ENCODE peak calls at places on chromosomes 7 and 10, in six cellular contexts. A is coronary artery, M is PC-3, B is pancreas, E is AG04450, Y is suprapubic skin. T is an unnamed sample.

GRCh38 chr7:26293569-26294308 is 2.1 kb downstream of the SNX10 start:
- DNase-seq in Y (no peak), A (no peak), B (no peak), M (no peak), E (no peak), T (no peak)

GRCh38 chr7:155997431-155998327 is 185.4 kb upstream of the SHH start:
- DNase-seq in A (peak), Y (no peak), M (no peak), E (no peak), B (no peak), T (no peak)

GRCh38 chr7:126937196-126937595 is 315.5 kb downstream of the GRM8 start:
- DNase-seq in A (no peak), M (peak), E (no peak), B (no peak), Y (no peak), T (no peak)

GRCh38 chr7:55409474-55410225 is 44.5 kb downstream of the LANCL2 start:
- DNase-seq in A (no peak), Y (no peak), E (no peak), B (no peak), M (peak), T (no peak)

GRCh38 chr7:115868369-115868768 is 162.2 kb downstream of the TFEC start:
- DNase-seq in E (no peak), A (no peak), M (no peak), B (no peak), Y (no peak), T (no peak)

GRCh38 chr10:73773152-73773879 is 8.5 kb upstream of the CHCHD1 start:
- DNase-seq in B (no peak), M (no peak), Y (no peak), A (no peak), E (no peak), T (no peak)

GRCh38 chr10:88330174-88330573 is 252.9 kb downstream of the RNLS start:
- DNase-seq in M (no peak), Y (no peak), E (no peak), B (no peak), A (no peak), T (no peak)

GRCh38 chr7:138752568-138753518 is 45.0 kb upstream of the TMEM213 start:
- DNase-seq in Y (peak), B (no peak), A (no peak), M (peak), E (no peak), T (peak)

GRCh38 chr7:35982600-35982999 is 170.5 kb upstream of the EEPD1 start:
- DNase-seq in E (no peak), A (no peak), Y (no peak), M (no peak), B (no peak), T (no peak)

GRCh38 chr7:15057272-15057671 is 154.7 kb upstream of the DGKB start:
- DNase-seq in Y (no peak), M (no peak), A (no peak), E (no peak), B (no peak), T (no peak)

GRCh38 chr10:88848499-88848898 is 3.1 kb downstream of the ANKRD22 start:
- DNase-seq in M (peak), A (no peak), Y (no peak), E (no peak), B (no peak), T (no peak)

GRCh38 chr7:50206521-50207250 is 97.8 kb upstream of the IKZF1 start:
- DNase-seq in E (no peak), M (no peak), A (peak), B (no peak), Y (no peak), T (peak)

DNA sequence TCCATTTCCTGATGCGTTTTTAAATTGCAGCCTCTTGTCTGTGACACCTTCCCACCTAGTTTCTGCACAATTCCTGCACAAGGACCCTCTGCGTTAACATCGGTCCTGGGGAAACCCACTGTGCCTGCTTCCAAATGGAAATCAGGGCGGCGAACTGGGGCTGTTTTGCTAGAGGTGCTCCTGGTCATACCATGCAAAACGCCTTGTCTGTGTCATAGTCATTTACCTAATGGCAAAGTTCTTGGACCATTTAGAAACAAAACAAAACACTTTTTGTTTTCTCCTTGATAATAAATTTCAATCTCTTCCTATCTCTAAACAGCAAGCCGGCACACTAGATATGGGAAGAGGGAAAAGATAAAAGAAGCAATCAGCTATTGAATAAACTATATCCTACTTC is 206.9 kb upstream of the KLF14 start:
- DNase-seq in E (no peak), M (peak), A (no peak), Y (no peak), B (no peak), T (no peak)
- H3K4me3 ChIP-seq in E (peak), M (peak), A (peak), Y (peak), B (peak), T (peak)

GRCh38 chr7:134703241-134703594 is 56.6 kb downstream of the BPGM start:
- DNase-seq in E (no peak), M (no peak), B (no peak), A (no peak), Y (no peak), T (no peak)
- H3K27ac ChIP-seq in E (no peak), M (no peak), B (no peak), A (peak), Y (peak), T (peak)

GRCh38 chr10:95756796-95757657 is 1.1 kb downstream of the ENTPD1 start:
- DNase-seq in E (no peak), Y (no peak), A (no peak), B (no peak), M (no peak), T (no peak)
- H3K4me3 ChIP-seq in E (no peak), Y (peak), A (peak), B (peak), M (no peak), T (peak)

GRCh38 chr7:30926323-30926722 is 14.7 kb downstream of the AQP1 start:
- DNase-seq in A (no peak), B (no peak), Y (no peak), E (no peak), M (no peak), T (no peak)

GRCh38 chr7:30923774-30924413 is 12.2 kb downstream of the AQP1 start:
- DNase-seq in M (no peak), B (no peak), A (peak), Y (peak), E (no peak), T (peak)

GRCh38 chr7:30925913-30926312 is 14.3 kb downstream of the AQP1 start:
- DNase-seq in Y (no peak), A (no peak), M (no peak), B (no peak), E (no peak), T (no peak)

GRCh38 chr7:30924624-30925023 is 13.0 kb downstream of the AQP1 start:
- DNase-seq in Y (no peak), M (no peak), B (no peak), A (no peak), E (no peak), T (peak)

DNA sequence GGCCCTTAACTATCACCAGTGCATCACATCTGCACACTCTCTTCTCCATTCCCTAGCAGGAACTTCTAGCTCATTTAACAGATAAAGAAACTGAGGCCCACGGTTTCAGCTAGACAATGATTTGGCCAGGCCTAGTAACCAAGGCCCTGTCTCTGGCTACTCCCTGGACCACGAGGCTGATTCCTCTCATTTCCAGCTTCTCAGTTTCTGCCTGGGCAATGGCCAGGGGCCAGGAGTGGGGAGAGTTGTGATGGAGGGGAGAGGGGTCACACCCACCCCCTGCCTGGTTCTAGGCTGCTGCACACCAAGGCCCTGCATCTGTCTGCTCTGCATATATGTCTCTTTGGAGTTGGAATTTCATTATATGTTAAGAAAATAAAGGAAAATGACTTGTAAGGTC is 13.5 kb downstream of the AQP1 start:
- DNase-seq in A (peak), E (no peak), M (no peak), Y (no peak), B (no peak), T (no peak)
- H3K27ac ChIP-seq in A (no peak), E (no peak), M (no peak), Y (no peak), B (no peak), T (no peak)

GRCh38 chr10:72257051-72257892 is 16.5 kb upstream of the DDIT4 start:
- DNase-seq in B (no peak), E (no peak), A (no peak), Y (no peak), M (no peak), T (peak)
- H3K4me3 ChIP-seq in B (no peak), E (no peak), A (no peak), Y (no peak), M (no peak), T (no peak)

GRCh38 chr10:132460691-132461090 is 63.7 kb downstream of the PWWP2B start:
- DNase-seq in B (no peak), E (no peak), M (no peak), Y (no peak), A (no peak), T (no peak)

GRCh38 chr10:132461103-132461682 is 64.2 kb downstream of the PWWP2B start:
- DNase-seq in Y (no peak), A (no peak), E (no peak), B (no peak), M (no peak), T (no peak)

GRCh38 chr10:132458595-132459251 is 61.7 kb downstream of the PWWP2B start:
- DNase-seq in A (no peak), E (no peak), Y (no peak), B (peak), M (peak), T (peak)

GRCh38 chr10:132459252-132460028 is 62.4 kb downstream of the PWWP2B start:
- DNase-seq in A (no peak), Y (peak), M (no peak), B (peak), E (no peak), T (peak)

GRCh38 chr10:132460071-132460470 is 63.1 kb downstream of the PWWP2B start:
- DNase-seq in M (no peak), B (peak), A (no peak), Y (no peak), E (no peak), T (no peak)
- H3K27ac ChIP-seq in M (no peak), B (no peak), A (no peak), Y (no peak), E (no peak), T (peak)

GRCh38 chr10:11018426-11018818 is 750 bp downstream of the CELF2 start:
- DNase-seq in A (no peak), B (peak), Y (no peak), E (no peak), M (no peak), T (peak)
- H3K4me3 ChIP-seq in A (peak), B (peak), Y (peak), E (peak), M (no peak), T (peak)

GRCh38 chr7:30916767-30917166 is 5.1 kb downstream of the AQP1 start:
- DNase-seq in E (no peak), Y (no peak), M (no peak), B (peak), A (no peak), T (no peak)
- H3K27ac ChIP-seq in E (no peak), Y (peak), M (no peak), B (no peak), A (peak), T (no peak)

GRCh38 chr7:39186131-39186530 is 208.4 kb downstream of the POU6F2 start:
- DNase-seq in A (no peak), B (no peak), M (no peak), E (no peak), Y (no peak), T (no peak)
- H3K4me3 ChIP-seq in A (no peak), B (no peak), M (no peak), E (no peak), Y (no peak), T (no peak)

GRCh38 chr7:159047536-159047935 is 97.1 kb downstream of the VIPR2 start:
- DNase-seq in E (no peak), B (no peak), Y (no peak), M (no peak), A (no peak), T (no peak)

GRCh38 chr7:159048656-159049055 is 96.0 kb downstream of the VIPR2 start:
- DNase-seq in A (no peak), Y (peak), E (no peak), M (no peak), B (no peak), T (no peak)

GRCh38 chr7:159051916-159052315 is 92.8 kb downstream of the VIPR2 start:
- DNase-seq in M (no peak), E (no peak), Y (no peak), A (no peak), B (no peak), T (no peak)

GRCh38 chr7:159050703-159051102 is 94.0 kb downstream of the VIPR2 start:
- DNase-seq in E (no peak), Y (no peak), M (no peak), B (no peak), A (no peak), T (no peak)

DNA sequence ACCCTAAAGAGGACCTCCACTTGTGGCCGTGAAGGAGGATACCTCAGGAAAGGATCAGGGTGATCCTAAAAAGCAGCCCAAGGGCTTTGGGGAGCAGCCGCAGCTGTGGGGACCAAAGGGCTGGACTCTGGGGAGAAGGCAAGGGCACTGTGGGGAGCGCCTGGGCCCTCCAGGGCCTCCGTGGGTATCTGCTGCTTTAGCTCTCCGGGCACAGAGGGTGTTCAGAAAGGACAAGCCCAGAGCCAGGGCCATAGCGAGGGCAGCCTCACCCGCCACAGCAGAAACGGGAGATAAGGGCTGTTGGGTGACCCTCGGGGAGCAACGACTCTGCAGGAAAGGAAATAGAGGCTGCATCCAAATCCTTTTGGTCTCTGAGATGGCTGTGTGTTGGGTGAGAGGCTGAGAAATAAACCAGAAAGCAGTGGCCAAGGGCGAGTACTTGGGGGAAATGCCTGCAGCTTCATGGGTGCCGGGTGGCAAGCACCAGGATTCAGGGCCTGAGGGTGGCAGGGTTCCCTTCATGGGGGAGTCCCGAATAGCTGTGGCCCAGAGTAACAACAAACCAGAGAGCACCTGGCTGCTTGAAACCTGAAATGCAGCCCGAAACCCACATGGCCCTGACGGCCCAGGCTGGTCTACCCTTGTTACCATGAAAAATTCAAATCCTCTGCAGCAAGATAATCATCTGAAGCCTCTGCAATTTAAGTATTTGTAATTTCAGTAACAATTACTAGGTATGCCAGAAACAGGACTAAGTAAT is 95.2 kb downstream of the VIPR2 start:
- DNase-seq in M (no peak), Y (peak), B (no peak), A (no peak), E (no peak), T (no peak)
- H3K27ac ChIP-seq in M (no peak), Y (no peak), B (no peak), A (no peak), E (no peak), T (no peak)

T was measured in transverse colon.